ENCODE peak calls at places on chromosome 16, in four cellular contexts. One of them, this sample, is unnamed.

GRCh38 chr16:72523087-72523486 is 351.1 kb upstream of the PMFBP1 start:
- DNase-seq in HFFc6: no peak
- DNase-seq in DMS79: no peak
- DNase-seq in effector CD4-positive, alpha-beta T cell: no peak
- DNase-seq in this sample: no peak

GRCh38 chr16:50705436-50706110 is 12.2 kb downstream of the NOD2 start:
- DNase-seq in HFFc6: no peak
- DNase-seq in DMS79: no peak
- DNase-seq in effector CD4-positive, alpha-beta T cell: no peak
- DNase-seq in this sample: no peak

GRCh38 chr16:30092373-30093010 is 768 bp upstream of the TBX6 start:
- DNase-seq in HFFc6: no peak
- DNase-seq in DMS79: peak
- DNase-seq in effector CD4-positive, alpha-beta T cell: peak
- DNase-seq in this sample: peak

GRCh38 chr16:3950343-3951193 is 70.1 kb upstream of the CREBBP start:
- DNase-seq in HFFc6: peak
- DNase-seq in DMS79: peak
- DNase-seq in effector CD4-positive, alpha-beta T cell: no peak
- DNase-seq in this sample: no peak

GRCh38 chr16:52561910-52562741 is 15.2 kb upstream of the TOX3 start:
- DNase-seq in HFFc6: no peak
- DNase-seq in DMS79: peak
- DNase-seq in effector CD4-positive, alpha-beta T cell: no peak
- DNase-seq in this sample: no peak

GRCh38 chr16:27640277-27640600 is 90.3 kb downstream of the KATNIP start:
- DNase-seq in HFFc6: no peak
- DNase-seq in DMS79: peak
- DNase-seq in effector CD4-positive, alpha-beta T cell: no peak
- DNase-seq in this sample: no peak

GRCh38 chr16:73337371-73337770 is 289.4 kb upstream of the ZFHX3 start:
- DNase-seq in HFFc6: no peak
- DNase-seq in DMS79: no peak
- DNase-seq in effector CD4-positive, alpha-beta T cell: no peak
- DNase-seq in this sample: no peak

GRCh38 chr16:72985148-72985882 is 62.6 kb downstream of the ZFHX3 start:
- DNase-seq in HFFc6: peak
- DNase-seq in DMS79: no peak
- DNase-seq in effector CD4-positive, alpha-beta T cell: no peak
- DNase-seq in this sample: peak

GRCh38 chr16:8572919-8573724 is 17.2 kb downstream of the TMEM114 start:
- DNase-seq in HFFc6: peak
- DNase-seq in DMS79: no peak
- DNase-seq in effector CD4-positive, alpha-beta T cell: no peak
- DNase-seq in this sample: peak

GRCh38 chr16:53666816-53667415 is 36.7 kb downstream of the RPGRIP1L start:
- DNase-seq in HFFc6: no peak
- DNase-seq in DMS79: no peak
- DNase-seq in effector CD4-positive, alpha-beta T cell: no peak
- DNase-seq in this sample: no peak